ENCODE peak calls at places on chromosomes 2 and 18, in seven cellular contexts. One of them, this sample, is unnamed.

GRCh38 chr2:143778981-143779380 is 649.8 kb downstream of the ARHGAP15 start:
- DNase-seq in NCI-H1092: no peak
- DNase-seq in body of pancreas: no peak
- DNase-seq in GM04503: peak; percentile 5
- DNase-seq in HFF-Myc: no peak
- DNase-seq in glutamatergic neuron: no peak
- DNase-seq in HEK293T: no peak
- DNase-seq in this sample: no peak

GRCh38 chr2:85648619-85649018 is 19.4 kb downstream of the SFTPB start:
- DNase-seq in NCI-H1092: no peak
- DNase-seq in body of pancreas: no peak
- DNase-seq in GM04503: no peak
- DNase-seq in HFF-Myc: no peak
- DNase-seq in glutamatergic neuron: no peak
- DNase-seq in HEK293T: peak; percentile 44
- DNase-seq in this sample: no peak

GRCh38 chr2:159446817-159447216 is 160.3 kb upstream of the WDSUB1 start:
- DNase-seq in NCI-H1092: no peak
- DNase-seq in body of pancreas: no peak
- DNase-seq in GM04503: no peak
- DNase-seq in HFF-Myc: no peak
- DNase-seq in glutamatergic neuron: no peak
- DNase-seq in HEK293T: no peak
- DNase-seq in this sample: no peak

GRCh38 chr2:138433995-138434991 is 67.3 kb upstream of the SPOPL start:
- DNase-seq in NCI-H1092: no peak
- DNase-seq in body of pancreas: no peak
- DNase-seq in GM04503: no peak
- DNase-seq in HFF-Myc: no peak
- DNase-seq in glutamatergic neuron: no peak
- DNase-seq in HEK293T: no peak
- DNase-seq in this sample: no peak

GRCh38 chr2:13050764-13051163 is 334.0 kb downstream of the TRIB2 start:
- DNase-seq in NCI-H1092: no peak
- DNase-seq in body of pancreas: no peak
- DNase-seq in GM04503: no peak
- DNase-seq in HFF-Myc: no peak
- DNase-seq in glutamatergic neuron: no peak
- DNase-seq in HEK293T: no peak
- DNase-seq in this sample: no peak

GRCh38 chr2:6832995-6833604 is 32.6 kb downstream of the CMPK2 start:
- DNase-seq in NCI-H1092: no peak
- DNase-seq in body of pancreas: no peak
- DNase-seq in GM04503: no peak
- DNase-seq in HFF-Myc: no peak
- DNase-seq in glutamatergic neuron: no peak
- DNase-seq in HEK293T: no peak
- DNase-seq in this sample: no peak

GRCh38 chr2:6914829-6915228 is 2.4 kb upstream of the RNF144A start:
- DNase-seq in NCI-H1092: no peak
- DNase-seq in body of pancreas: peak; percentile 66
- DNase-seq in GM04503: no peak
- DNase-seq in HFF-Myc: no peak
- DNase-seq in glutamatergic neuron: no peak
- DNase-seq in HEK293T: no peak
- DNase-seq in this sample: no peak

GRCh38 chr18:8991131-8991530 is 111.4 kb upstream of the NDUFV2 start:
- DNase-seq in NCI-H1092: no peak
- DNase-seq in body of pancreas: no peak
- DNase-seq in GM04503: peak; percentile 70
- DNase-seq in HFF-Myc: no peak
- DNase-seq in glutamatergic neuron: no peak
- DNase-seq in HEK293T: no peak
- DNase-seq in this sample: no peak

GRCh38 chr2:118667366-118667765 is 180.1 kb downstream of the EN1 start:
- DNase-seq in NCI-H1092: no peak
- DNase-seq in body of pancreas: no peak
- DNase-seq in GM04503: peak; percentile 67
- DNase-seq in HFF-Myc: no peak
- DNase-seq in glutamatergic neuron: no peak
- DNase-seq in HEK293T: no peak
- DNase-seq in this sample: no peak

GRCh38 chr2:180063494-180063893 is 56.4 kb upstream of the CWC22 start:
- DNase-seq in NCI-H1092: no peak
- DNase-seq in body of pancreas: no peak
- DNase-seq in GM04503: no peak
- DNase-seq in HFF-Myc: no peak
- DNase-seq in glutamatergic neuron: no peak
- DNase-seq in HEK293T: no peak
- DNase-seq in this sample: no peak

GRCh38 chr18:64134044-64134757 is 14.7 kb downstream of the LINC00305 start:
- DNase-seq in NCI-H1092: no peak
- DNase-seq in body of pancreas: no peak
- DNase-seq in GM04503: no peak
- DNase-seq in HFF-Myc: no peak
- DNase-seq in glutamatergic neuron: no peak
- DNase-seq in HEK293T: no peak
- DNase-seq in this sample: no peak

GRCh38 chr2:232490221-232491138 is 2.8 kb upstream of the ECEL1 start:
- DNase-seq in NCI-H1092: no peak
- DNase-seq in body of pancreas: peak; percentile 7
- DNase-seq in GM04503: no peak
- DNase-seq in HFF-Myc: no peak
- DNase-seq in glutamatergic neuron: peak; percentile 59
- DNase-seq in HEK293T: no peak
- DNase-seq in this sample: no peak

GRCh38 chr2:116511426-116511825 is 1303.1 kb upstream of the DDX18 start:
- DNase-seq in NCI-H1092: no peak
- DNase-seq in body of pancreas: no peak
- DNase-seq in GM04503: no peak
- DNase-seq in HFF-Myc: no peak
- DNase-seq in glutamatergic neuron: no peak
- DNase-seq in HEK293T: no peak
- DNase-seq in this sample: no peak

GRCh38 chr2:204313256-204313655 is 232.0 kb upstream of the PARD3B start:
- DNase-seq in NCI-H1092: no peak
- DNase-seq in body of pancreas: no peak
- DNase-seq in GM04503: no peak
- DNase-seq in HFF-Myc: no peak
- DNase-seq in glutamatergic neuron: no peak
- DNase-seq in HEK293T: no peak
- DNase-seq in this sample: no peak

GRCh38 chr2:231526341-231527090 is 3.7 kb downstream of the NMUR1 start:
- DNase-seq in NCI-H1092: no peak
- DNase-seq in body of pancreas: no peak
- DNase-seq in GM04503: no peak
- DNase-seq in HFF-Myc: no peak
- DNase-seq in glutamatergic neuron: no peak
- DNase-seq in HEK293T: no peak
- DNase-seq in this sample: no peak

GRCh38 chr2:200590090-200590489 is 4.3 kb downstream of the AOX1 start:
- DNase-seq in NCI-H1092: no peak
- DNase-seq in body of pancreas: peak; percentile 31
- DNase-seq in GM04503: no peak
- DNase-seq in HFF-Myc: no peak
- DNase-seq in glutamatergic neuron: no peak
- DNase-seq in HEK293T: no peak
- DNase-seq in this sample: no peak

GRCh38 chr18:48452863-48453323 is 43.7 kb upstream of the ZBTB7C start:
- DNase-seq in NCI-H1092: no peak
- DNase-seq in body of pancreas: peak; percentile 26
- DNase-seq in GM04503: no peak
- DNase-seq in HFF-Myc: no peak
- DNase-seq in glutamatergic neuron: no peak
- DNase-seq in HEK293T: no peak
- DNase-seq in this sample: no peak

GRCh38 chr2:191646612-191646902 is 31.4 kb upstream of the NABP1 start:
- DNase-seq in NCI-H1092: no peak
- DNase-seq in body of pancreas: no peak
- DNase-seq in GM04503: peak; percentile 54
- DNase-seq in HFF-Myc: no peak
- DNase-seq in glutamatergic neuron: no peak
- DNase-seq in HEK293T: no peak
- DNase-seq in this sample: no peak